ENCODE peak calls at places on chromosomes 2 and 18, in seven cellular contexts. One of them, this sample, is unnamed.
A peak's percentile ranks its signal among the peaks of the same experiment; 100 is the strongest.

GRCh38 chr18:6752200-6752873 is 22.8 kb downstream of the ARHGAP28 start:
- DNase-seq in NCI-H460: no peak
- DNase-seq in stimulated activated CD4-positive, alpha-beta T cell treated with anti-CD3 and anti-CD28 coated beads, TNF-alpha, amount 100 ng/mL, for 1 hour: no peak
- DNase-seq in mammary epithelial cell: no peak
- DNase-seq in retina: no peak
- DNase-seq in GM12865: no peak
- DNase-seq in fibroblast of villous mesenchyme: peak; percentile 78
- DNase-seq in this sample: no peak

GRCh38 chr2:81396417-81397019 is 1092.0 kb upstream of the LRRTM1 start:
- DNase-seq in NCI-H460: no peak
- DNase-seq in stimulated activated CD4-positive, alpha-beta T cell treated with anti-CD3 and anti-CD28 coated beads, TNF-alpha, amount 100 ng/mL, for 1 hour: no peak
- DNase-seq in mammary epithelial cell: no peak
- DNase-seq in retina: no peak
- DNase-seq in GM12865: no peak
- DNase-seq in fibroblast of villous mesenchyme: no peak
- DNase-seq in this sample: no peak

GRCh38 chr18:59426855-59427254 is 67.8 kb upstream of the LMAN1 start:
- DNase-seq in NCI-H460: no peak
- DNase-seq in stimulated activated CD4-positive, alpha-beta T cell treated with anti-CD3 and anti-CD28 coated beads, TNF-alpha, amount 100 ng/mL, for 1 hour: no peak
- DNase-seq in mammary epithelial cell: peak; percentile 30
- DNase-seq in retina: no peak
- DNase-seq in GM12865: no peak
- DNase-seq in fibroblast of villous mesenchyme: no peak
- DNase-seq in this sample: no peak

GRCh38 chr2:29233428-29233827 is 118.2 kb downstream of the CLIP4 start:
- DNase-seq in NCI-H460: no peak
- DNase-seq in stimulated activated CD4-positive, alpha-beta T cell treated with anti-CD3 and anti-CD28 coated beads, TNF-alpha, amount 100 ng/mL, for 1 hour: no peak
- DNase-seq in mammary epithelial cell: peak; percentile 44
- DNase-seq in retina: no peak
- DNase-seq in GM12865: no peak
- DNase-seq in fibroblast of villous mesenchyme: no peak
- DNase-seq in this sample: no peak

GRCh38 chr2:46998551-46998950 is 82.9 kb upstream of the MCFD2 start:
- DNase-seq in NCI-H460: no peak
- DNase-seq in stimulated activated CD4-positive, alpha-beta T cell treated with anti-CD3 and anti-CD28 coated beads, TNF-alpha, amount 100 ng/mL, for 1 hour: no peak
- DNase-seq in mammary epithelial cell: no peak
- DNase-seq in retina: no peak
- DNase-seq in GM12865: no peak
- DNase-seq in fibroblast of villous mesenchyme: no peak
- DNase-seq in this sample: no peak

GRCh38 chr18:22691988-22692710 is 241.0 kb upstream of the RBBP8 start:
- DNase-seq in NCI-H460: no peak
- DNase-seq in stimulated activated CD4-positive, alpha-beta T cell treated with anti-CD3 and anti-CD28 coated beads, TNF-alpha, amount 100 ng/mL, for 1 hour: no peak
- DNase-seq in mammary epithelial cell: peak; percentile 12
- DNase-seq in retina: no peak
- DNase-seq in GM12865: no peak
- DNase-seq in fibroblast of villous mesenchyme: peak; percentile 97
- DNase-seq in this sample: no peak

GRCh38 chr2:164873096-164873670 is 31.6 kb upstream of the COBLL1 start:
- DNase-seq in NCI-H460: no peak
- DNase-seq in stimulated activated CD4-positive, alpha-beta T cell treated with anti-CD3 and anti-CD28 coated beads, TNF-alpha, amount 100 ng/mL, for 1 hour: no peak
- DNase-seq in mammary epithelial cell: peak; percentile 32
- DNase-seq in retina: no peak
- DNase-seq in GM12865: no peak
- DNase-seq in fibroblast of villous mesenchyme: no peak
- DNase-seq in this sample: no peak

GRCh38 chr2:45331034-45331786 is 279.9 kb downstream of the SRBD1 start:
- DNase-seq in NCI-H460: no peak
- DNase-seq in stimulated activated CD4-positive, alpha-beta T cell treated with anti-CD3 and anti-CD28 coated beads, TNF-alpha, amount 100 ng/mL, for 1 hour: no peak
- DNase-seq in mammary epithelial cell: no peak
- DNase-seq in retina: peak; percentile 23
- DNase-seq in GM12865: no peak
- DNase-seq in fibroblast of villous mesenchyme: peak; percentile 16
- DNase-seq in this sample: no peak

GRCh38 chr2:43853141-43854081 is 14.6 kb downstream of the ABCG8 start:
- DNase-seq in NCI-H460: no peak
- DNase-seq in stimulated activated CD4-positive, alpha-beta T cell treated with anti-CD3 and anti-CD28 coated beads, TNF-alpha, amount 100 ng/mL, for 1 hour: no peak
- DNase-seq in mammary epithelial cell: no peak
- DNase-seq in retina: no peak
- DNase-seq in GM12865: no peak
- DNase-seq in fibroblast of villous mesenchyme: no peak
- DNase-seq in this sample: no peak

GRCh38 chr2:33412920-33413319 is 63.5 kb upstream of the RASGRP3 start:
- DNase-seq in NCI-H460: peak; percentile 25
- DNase-seq in stimulated activated CD4-positive, alpha-beta T cell treated with anti-CD3 and anti-CD28 coated beads, TNF-alpha, amount 100 ng/mL, for 1 hour: no peak
- DNase-seq in mammary epithelial cell: peak; percentile 16
- DNase-seq in retina: no peak
- DNase-seq in GM12865: peak; percentile 28
- DNase-seq in fibroblast of villous mesenchyme: peak; percentile 69
- DNase-seq in this sample: no peak